ENCODE peak calls at places on chromosomes 7 and 10, in nine cellular contexts. Z is AG20443; K is astrocyte of the spinal cord; V is GM23248; O is brain microvascular endothelial cell; M is stimulated activated CD4-positive, alpha-beta T cell treated with anti-CD3 and anti-CD28 coated beads, Interleukin-1b, Interleukin-23, amount 100 ng/mL, for 24 hours; L is left kidney; I is sigmoid colon; T is AG08396. B is an unnamed sample.

GRCh38 chr10:58412502-58412961 is 27.3 kb downstream of the TFAM start:
- DNase-seq in Z (peak), K (peak), V (peak), O (peak), M (no peak), L (no peak), I (no peak), T (no peak), B (peak)

GRCh38 chr10:124480860-124481259 is 19.2 kb downstream of the LHPP start:
- DNase-seq in Z (no peak), K (no peak), V (no peak), O (no peak), M (no peak), L (no peak), I (no peak), T (no peak), B (no peak)

GRCh38 chr7:75989726-75990388 is 4.5 kb downstream of the TMEM120A start:
- DNase-seq in Z (no peak), K (no peak), V (peak), O (no peak), M (no peak), L (no peak), I (peak), T (peak), B (no peak)

GRCh38 chr7:139041378-139042053 is 5.7 kb upstream of the ZC3HAV1L start:
- DNase-seq in Z (no peak), K (no peak), V (no peak), O (no peak), M (no peak), L (no peak), I (no peak), T (no peak), B (peak)

GRCh38 chr7:130959743-130960207 is 225.8 kb upstream of the KLF14 start:
- DNase-seq in Z (peak), K (peak), V (peak), O (peak), M (no peak), L (no peak), I (no peak), T (peak), B (peak)

GRCh38 chr10:68348265-68348741 is 15.6 kb upstream of the PBLD start:
- DNase-seq in Z (peak), K (peak), V (peak), O (peak), M (peak), L (peak), I (no peak), T (peak), B (peak)

GRCh38 chr7:17212188-17212587 is 86.3 kb upstream of the AHR start:
- DNase-seq in Z (no peak), K (no peak), V (no peak), O (no peak), M (no peak), L (no peak), I (no peak), T (no peak), B (no peak)

GRCh38 chr10:119348106-119348505 is 140.7 kb downstream of the GRK5 start:
- DNase-seq in Z (no peak), K (no peak), V (no peak), O (no peak), M (no peak), L (no peak), I (no peak), T (no peak), B (no peak)

GRCh38 chr7:82164813-82165212 is 278.8 kb downstream of the CACNA2D1 start:
- DNase-seq in Z (peak), K (peak), V (peak), O (peak), M (no peak), L (peak), I (no peak), T (peak), B (peak)

GRCh38 chr7:5677538-5678294 is 103.7 kb downstream of the RNF216 start:
- DNase-seq in Z (peak), K (peak), V (peak), O (peak), M (no peak), L (peak), I (peak), T (peak), B (peak)

GRCh38 chr10:80502621-80503583 is 34.8 kb upstream of the SH2D4B start:
- DNase-seq in Z (no peak), K (no peak), V (no peak), O (no peak), M (no peak), L (no peak), I (no peak), T (no peak), B (peak)